ENCODE peak calls at places on chromosomes 4 and X, in eight cellular contexts. L is fibroblast of lung, B is tibial nerve, C is tibial artery, V is K562, R is heart right ventricle, U is cardiac muscle cell, G is left lung. N is an unnamed sample. For H3K4me1, the result is how much of the 10 kb centered on the place peaks cover.

GRCh38 chr4:48022192-48022799 is 5.7 kb downstream of the NIPAL1 start:
- DNase-seq in V (no peak), C (no peak), L (peak), R (no peak), B (no peak), U (no peak), G (no peak), N (no peak)

GRCh38 chrX:68997911-68998310 is 167.3 kb downstream of the PJA1 start:
- DNase-seq in C (peak), G (no peak), L (peak), R (peak), B (peak), U (no peak), V (no peak), N (no peak)

GRCh38 chr4:104901438-104901837 is 245.2 kb upstream of the TET2 start:
- DNase-seq in B (no peak), L (peak), C (no peak), R (peak), G (no peak), U (peak), V (no peak), N (no peak)

GRCh38 chrX:39961441-39961840 is 136.3 kb downstream of the BCOR start:
- DNase-seq in C (no peak), G (no peak), B (no peak), L (no peak), U (no peak), R (no peak), V (no peak), N (no peak)

GRCh38 chr4:169439244-169439643 is 168.5 kb upstream of the SH3RF1 start:
- DNase-seq in R (no peak), B (no peak), G (no peak), U (no peak), C (no peak), L (peak), V (no peak), N (no peak)

GRCh38 chr4:123631699-123632098 is 235.1 kb downstream of the SPRY1 start:
- DNase-seq in V (no peak), C (no peak), G (no peak), L (peak), B (no peak), U (no peak), R (no peak), N (no peak)

GRCh38 chr4:7630559-7631287 is 196.0 kb upstream of the PSAPL1 start:
- DNase-seq in G (no peak), C (peak), V (no peak), B (peak), R (peak), U (no peak), L (peak), N (no peak)

GRCh38 chr4:6607368-6608050 is 32.5 kb downstream of the MAN2B2 start:
- DNase-seq in L (no peak), B (no peak), G (no peak), U (no peak), C (no peak), R (no peak), V (no peak), N (no peak)

GRCh38 chrX:153381684-153382532 is 19.2 kb downstream of the PNMA6E start:
- DNase-seq in V (peak), R (peak), C (no peak), G (no peak), L (peak), U (peak), B (peak), N (no peak)

GRCh38 chr4:94140998-94141397 is 66.7 kb upstream of the SMARCAD1 start:
- DNase-seq in B (no peak), V (no peak), L (no peak), C (no peak), G (no peak), U (peak), R (no peak), N (no peak)

GRCh38 chrX:14616301-14616700 is 87.0 kb downstream of the GLRA2 start:
- DNase-seq in U (no peak), L (peak), V (no peak), B (no peak), C (no peak), R (no peak), G (no peak), N (no peak)

GRCh38 chrX:15438332-15438731 is 54.1 kb upstream of the VEGFD start:
- DNase-seq in V (no peak), U (no peak), L (no peak), B (no peak), C (no peak), R (no peak), G (no peak), N (no peak)

GRCh38 chr4:187251896-187252295 is 528.2 kb upstream of the FAT1 start:
- DNase-seq in V (no peak), U (no peak), B (no peak), R (no peak), G (no peak), L (peak), C (no peak), N (no peak)

GRCh38 chr4:87354168-87355102 is 31.8 kb upstream of the HSD17B13 start:
- DNase-seq in G (no peak), U (no peak), R (no peak), L (peak), B (no peak), C (no peak), V (no peak), N (no peak)

GRCh38 chr4:8372506-8373070 is 67.9 kb downstream of the ACOX3 start:
- DNase-seq in V (no peak), R (peak), B (no peak), L (no peak), G (no peak), C (no peak), U (peak), N (no peak)

GRCh38 chr4:122783301-122784215 is 43.1 kb upstream of the FGF2 start:
- DNase-seq in B (no peak), V (no peak), R (peak), G (peak), L (peak), U (peak), C (peak), N (no peak)

GRCh38 chrX:149871940-149872339 is 9.0 kb upstream of the MAGEA8 start:
- DNase-seq in V (peak), B (no peak), C (no peak), U (peak), R (peak), G (no peak), L (peak), N (peak)

GRCh38 chrX:136896121-136896914 is 15.8 kb upstream of the RBMX start:
- DNase-seq in L (peak), B (no peak), C (no peak), V (peak), U (no peak), G (no peak), R (no peak), N (no peak)

GRCh38 chr4:95415346-95415771 is 133.4 kb downstream of the UNC5C start:
- DNase-seq in G (no peak), U (no peak), V (no peak), R (no peak), L (peak), C (no peak), B (no peak), N (no peak)

GRCh38 chr4:85543832-85544231 is 68.9 kb downstream of the ARHGAP24 start:
- DNase-seq in G (no peak), B (no peak), R (no peak), L (peak), V (no peak), U (no peak), C (no peak), N (no peak)

GRCh38 chrX:255923-256331 is 25.3 kb upstream of the PLCXD1 start:
- DNase-seq in V (no peak), L (no peak), C (no peak), G (peak), U (no peak), B (no peak), R (no peak), N (peak)

GRCh38 chrX:66050140-66050569 is 10.3 kb upstream of the VSIG4 start:
- DNase-seq in B (no peak), U (no peak), R (no peak), G (no peak), L (no peak), C (peak), V (no peak), N (no peak)

GRCh38 chrX:119583431-119584059 is 9.2 kb downstream of the UBE2A start:
- DNase-seq in L (no peak), U (no peak), R (no peak), V (no peak), B (no peak), C (no peak), G (no peak), N (no peak)

GRCh38 chr4:93187441-93187840 is 641.1 kb upstream of the ATOH1 start:
- DNase-seq in B (no peak), L (no peak), G (no peak), R (no peak), V (no peak), U (no peak), C (no peak), N (no peak)

GRCh38 chr4:123024710-123025109 is 102.3 kb upstream of the NUDT6 start:
- DNase-seq in V (no peak), G (no peak), R (no peak), B (no peak), U (no peak), C (no peak), L (no peak), N (no peak)

GRCh38 chr4:150578745-150579470 is 3.0 kb upstream of the MAB21L2 start:
- DNase-seq in G (no peak), U (peak), B (no peak), V (no peak), R (no peak), C (no peak), L (peak), N (no peak)

GRCh38 chrX:41336447-41336846 is 2.5 kb downstream of the DDX3X start:
- DNase-seq in U (no peak), B (no peak), C (no peak), G (no peak), R (no peak), V (no peak), L (no peak), N (no peak)

GRCh38 chr4:38315296-38315695 is 348.7 kb upstream of the KLF3 start:
- DNase-seq in C (no peak), R (no peak), L (peak), B (no peak), U (no peak), G (no peak), V (no peak), N (no peak)

GRCh38 chrX:69616520-69617203 is 749 bp downstream of the EDA start:
- DNase-seq in L (no peak), V (no peak), R (peak), B (peak), G (peak), U (peak), C (peak), N (peak)

GRCh38 chr4:100936676-100937390 is 410.5 kb downstream of the PPP3CA start:
- DNase-seq in G (no peak), L (peak), C (no peak), V (no peak), R (no peak), B (no peak), U (no peak), N (no peak)

GRCh38 chrX:69093960-69094935 is 71.0 kb downstream of the PJA1 start:
- DNase-seq in V (peak), R (peak), G (no peak), C (peak), L (peak), B (peak), U (peak), N (no peak)

GRCh38 chrX:23844502-23845138 is 61.6 kb downstream of the SAT1 start:
- DNase-seq in G (no peak), R (peak), B (peak), U (peak), V (peak), L (peak), C (peak), N (peak)

DNA sequence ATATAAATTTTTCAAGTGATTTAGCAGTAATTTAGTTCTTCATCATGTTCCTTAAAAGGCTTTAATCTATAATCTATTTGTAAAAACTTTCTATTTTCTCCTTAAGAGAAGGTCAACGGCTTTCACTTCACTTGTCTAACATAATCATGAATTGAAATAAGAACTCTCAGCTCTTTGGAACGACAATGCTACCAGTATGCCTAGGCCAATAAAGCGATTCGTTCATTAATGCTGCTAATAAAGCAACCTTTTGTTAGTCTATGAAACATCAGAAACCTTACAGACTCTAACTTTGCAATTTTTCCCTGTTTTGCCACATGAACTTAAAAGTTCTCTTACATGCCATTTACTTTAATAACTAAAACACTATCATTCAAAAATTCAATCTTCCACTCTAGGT is 47.6 kb downstream of the FBXW7 start:
- DNase-seq in R (no peak), U (no peak), B (no peak), G (no peak), C (no peak), V (no peak), L (no peak), N (no peak)
- H3K4me3 ChIP-seq in R (no peak), U (no peak), B (no peak), G (no peak), C (no peak), V (no peak), L (no peak), N (no peak)

GRCh38 chrX:16664626-16665025 is 14.7 kb downstream of the S100G start:
- DNase-seq in V (no peak), C (no peak), G (no peak), L (no peak), R (no peak), U (no peak), B (no peak), N (no peak)

GRCh38 chrX:16659326-16659725 is 9.4 kb downstream of the S100G start:
- DNase-seq in B (no peak), G (no peak), C (no peak), L (no peak), V (no peak), R (no peak), U (no peak), N (no peak)

GRCh38 chrX:16664059-16664458 is 14.1 kb downstream of the S100G start:
- DNase-seq in B (no peak), C (no peak), R (no peak), V (no peak), L (peak), G (no peak), U (no peak), N (no peak)

GRCh38 chrX:16662402-16662801 is 12.4 kb downstream of the S100G start:
- DNase-seq in G (no peak), L (no peak), V (no peak), R (no peak), U (no peak), C (no peak), B (no peak), N (no peak)

DNA sequence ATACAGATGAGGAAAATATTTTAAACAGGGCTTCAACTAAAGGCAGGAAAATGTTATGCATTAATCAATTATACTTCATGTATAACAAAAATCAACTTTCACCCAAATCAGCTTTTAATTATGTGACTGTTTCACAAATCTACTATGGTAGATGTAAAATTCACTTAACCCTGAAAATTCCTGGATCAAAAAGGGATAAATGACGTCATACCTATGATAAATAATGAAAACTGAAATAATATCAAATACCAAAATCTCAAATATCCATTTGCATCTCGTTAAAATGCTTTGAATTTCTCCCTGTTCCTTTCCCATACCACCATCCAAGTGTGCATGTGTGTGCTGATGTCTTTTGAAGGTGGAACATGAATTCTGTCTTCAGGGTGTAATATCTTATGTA is 11.5 kb downstream of the S100G start:
- DNase-seq in L (no peak), G (no peak), V (no peak), C (no peak), U (no peak), R (no peak), B (no peak), N (no peak)
- H3K4me1 ChIP-seq in L (under half), G (under half), V (under half), C (under half), U (under half), R (under half), B (under half), N (under half)

DNA sequence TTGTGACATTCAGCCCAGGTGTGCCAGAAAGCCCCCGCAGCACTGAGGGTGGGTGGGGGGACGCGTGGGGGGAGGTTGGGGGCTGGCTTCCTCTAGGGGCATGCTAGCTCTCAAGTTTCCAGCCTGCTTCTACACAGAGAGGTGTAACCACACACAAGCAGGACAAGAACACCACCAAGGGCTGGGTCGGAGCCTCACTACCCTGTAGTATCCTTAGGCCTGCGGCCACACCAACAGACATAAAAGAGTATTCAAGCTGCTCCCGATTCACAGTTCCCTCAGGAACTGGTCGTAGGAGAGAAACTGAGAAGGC is 1.8 kb downstream of the USP46 start:
- DNase-seq in C (no peak), G (no peak), V (no peak), U (no peak), B (no peak), L (no peak), R (no peak), N (no peak)
- H3K4me3 ChIP-seq in C (no peak), G (no peak), V (no peak), U (peak), B (peak), L (no peak), R (no peak), N (no peak)

GRCh38 chrX:19728915-19729314 is 158.5 kb downstream of the SH3KBP1 start:
- DNase-seq in G (no peak), U (no peak), L (peak), R (no peak), V (no peak), B (no peak), C (no peak), N (no peak)
- H3K4me1 ChIP-seq in G (under half), U (under half), L (under half), R (under half), V (under half), B (under half), C (under half), N (under half)

DNA sequence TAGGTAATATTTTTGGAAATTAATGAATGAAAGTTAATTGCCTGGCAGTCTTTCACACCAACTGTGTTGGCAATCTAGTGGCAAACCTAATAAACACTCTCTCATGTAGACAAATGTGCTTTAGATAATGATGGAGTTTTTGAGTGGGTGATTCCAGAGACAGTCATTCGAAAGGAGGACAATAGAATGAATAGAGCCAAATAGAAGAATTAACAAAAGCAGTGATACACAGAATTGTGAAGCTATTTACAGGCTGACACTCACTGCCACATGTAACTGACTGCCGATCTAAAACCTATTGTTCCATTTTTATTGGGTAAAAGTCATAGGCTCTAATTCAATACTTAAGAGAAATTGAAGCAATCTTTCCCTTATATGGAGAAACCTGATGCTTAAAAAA is 338.5 kb downstream of the PCDH7 start:
- DNase-seq in B (no peak), V (no peak), C (no peak), U (no peak), R (no peak), G (no peak), L (no peak), N (no peak)
- H3K4me3 ChIP-seq in B (no peak), V (no peak), C (no peak), U (no peak), R (no peak), G (no peak), L (no peak), N (no peak)

GRCh38 chr4:139076016-139076744 is 60.6 kb downstream of the NOCT start:
- DNase-seq in G (no peak), C (no peak), V (no peak), B (no peak), L (peak), R (no peak), U (peak), N (no peak)

GRCh38 chr4:139082750-139083532 is 67.4 kb downstream of the NOCT start:
- DNase-seq in V (peak), R (peak), B (peak), G (peak), L (peak), U (peak), C (peak), N (peak)

GRCh38 chr4:139078926-139079325 is 63.3 kb downstream of the NOCT start:
- DNase-seq in G (no peak), L (no peak), V (no peak), C (no peak), U (no peak), R (no peak), B (no peak), N (no peak)

GRCh38 chr4:139077567-139078355 is 62.2 kb downstream of the NOCT start:
- DNase-seq in V (no peak), B (no peak), L (peak), R (no peak), C (no peak), U (no peak), G (no peak), N (no peak)
- H3K4me1 ChIP-seq in V (under half), B (half or more), L (under half), R (under half), C (under half), U (half or more), G (half or more), N (under half)

GRCh38 chr4:70836081-70836480 is 3.6 kb downstream of the GRSF1 start:
- DNase-seq in G (no peak), V (no peak), R (no peak), C (no peak), U (no peak), L (no peak), B (no peak), N (no peak)

GRCh38 chr4:70841951-70842350 is 2.3 kb upstream of the GRSF1 start:
- DNase-seq in B (no peak), G (no peak), L (no peak), R (no peak), C (no peak), U (peak), V (no peak), N (no peak)

GRCh38 chr4:70838400-70838971 is 1.2 kb downstream of the GRSF1 start:
- DNase-seq in B (no peak), C (no peak), L (peak), U (no peak), V (no peak), R (no peak), G (no peak), N (no peak)

GRCh38 chr4:70839537-70840093 is at the start of gene GRSF1:
- DNase-seq in L (peak), G (peak), V (peak), B (peak), U (peak), R (peak), C (peak), N (peak)

DNA sequence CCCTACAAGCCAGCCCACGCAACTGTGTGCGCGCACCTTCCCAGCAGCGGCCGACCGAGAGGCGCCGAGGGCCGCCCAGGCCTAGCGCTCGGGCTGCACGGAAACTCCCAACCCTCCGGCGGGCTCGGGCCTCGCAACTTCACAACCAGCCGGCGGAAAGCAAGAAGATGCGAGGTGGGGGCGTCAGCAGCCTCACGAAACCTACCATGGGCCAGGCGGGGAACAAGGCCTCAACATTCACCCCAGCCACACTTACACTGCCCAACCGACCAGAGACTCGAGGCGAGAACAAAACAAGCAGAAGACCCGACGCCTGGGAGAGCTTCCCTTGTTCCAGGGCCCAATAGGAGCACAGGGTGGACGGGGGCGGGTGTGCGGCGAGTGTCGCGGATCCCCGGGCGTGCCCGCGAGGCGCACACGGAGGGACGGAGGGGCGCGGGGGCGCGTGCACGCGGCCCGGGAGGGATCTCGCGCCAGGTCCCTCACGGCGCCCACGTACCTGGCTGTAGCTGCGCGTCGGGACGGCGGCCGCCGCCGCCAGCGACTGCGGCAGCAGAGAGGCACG is 636 bp downstream of the GRSF1 start:
- DNase-seq in R (peak), B (peak), C (peak), G (peak), L (peak), V (peak), U (peak), N (peak)
- H3K4me3 ChIP-seq in R (peak), B (peak), C (peak), G (peak), L (peak), V (peak), U (peak), N (peak)

GRCh38 chrX:154728791-154729190 is 22.1 kb downstream of the GAB3 start:
- DNase-seq in U (no peak), B (no peak), C (no peak), R (no peak), G (no peak), L (no peak), V (no peak), N (no peak)
- H3K4me1 ChIP-seq in U (under half), B (half or more), C (under half), R (under half), G (half or more), L (under half), V (under half), N (under half)

N was measured in mucosa of descending colon.